ENCODE peak calls at places on chromosomes 13 and 19, in eight cellular contexts. One of them, this sample, is unnamed.

GRCh38 chr13:94249512-94249911 is 230.0 kb downstream of the DCT start:
- DNase-seq in heart left ventricle: no peak
- DNase-seq in prostate gland: no peak
- DNase-seq in lower leg skin: no peak
- DNase-seq in Peyer's patch: no peak
- DNase-seq in spleen: no peak
- DNase-seq in A549: no peak
- DNase-seq in tibial nerve: no peak
- DNase-seq in this sample: no peak

GRCh38 chr13:23445794-23446193 is 12.3 kb upstream of the SACS start:
- DNase-seq in heart left ventricle: no peak
- DNase-seq in prostate gland: no peak
- DNase-seq in lower leg skin: no peak
- DNase-seq in Peyer's patch: no peak
- DNase-seq in spleen: no peak
- DNase-seq in A549: no peak
- DNase-seq in tibial nerve: no peak
- DNase-seq in this sample: no peak

GRCh38 chr13:20264271-20265018 is 32.3 kb upstream of the GJB6 start:
- DNase-seq in heart left ventricle: no peak
- DNase-seq in prostate gland: no peak
- DNase-seq in lower leg skin: no peak
- DNase-seq in Peyer's patch: no peak
- DNase-seq in spleen: no peak
- DNase-seq in A549: no peak
- DNase-seq in tibial nerve: no peak
- DNase-seq in this sample: no peak

GRCh38 chr13:97726664-97727235 is 226.7 kb upstream of the IPO5 start:
- DNase-seq in heart left ventricle: no peak
- DNase-seq in prostate gland: no peak
- DNase-seq in lower leg skin: no peak
- DNase-seq in Peyer's patch: no peak
- DNase-seq in spleen: no peak
- DNase-seq in A549: no peak
- DNase-seq in tibial nerve: peak
- DNase-seq in this sample: no peak

GRCh38 chr13:43880451-43880850 is 747 bp downstream of the LACC1 start:
- DNase-seq in heart left ventricle: no peak
- DNase-seq in prostate gland: no peak
- DNase-seq in lower leg skin: no peak
- DNase-seq in Peyer's patch: no peak
- DNase-seq in spleen: no peak
- DNase-seq in A549: no peak
- DNase-seq in tibial nerve: no peak
- DNase-seq in this sample: no peak

GRCh38 chr13:113145496-113145895 is 13.0 kb upstream of the PROZ start:
- DNase-seq in heart left ventricle: no peak
- DNase-seq in prostate gland: no peak
- DNase-seq in lower leg skin: no peak
- DNase-seq in Peyer's patch: no peak
- DNase-seq in spleen: no peak
- DNase-seq in A549: no peak
- DNase-seq in tibial nerve: no peak
- DNase-seq in this sample: no peak

GRCh38 chr19:53424968-53425597 is 6.7 kb upstream of the ZNF761 start:
- DNase-seq in heart left ventricle: peak
- DNase-seq in prostate gland: peak
- DNase-seq in lower leg skin: peak
- DNase-seq in Peyer's patch: peak
- DNase-seq in spleen: peak
- DNase-seq in A549: no peak
- DNase-seq in tibial nerve: peak
- DNase-seq in this sample: no peak

GRCh38 chr13:99346328-99347070 is 39.3 kb upstream of the GPR183 start:
- DNase-seq in heart left ventricle: no peak
- DNase-seq in prostate gland: no peak
- DNase-seq in lower leg skin: no peak
- DNase-seq in Peyer's patch: no peak
- DNase-seq in spleen: no peak
- DNase-seq in A549: no peak
- DNase-seq in tibial nerve: no peak
- DNase-seq in this sample: no peak

DNA sequence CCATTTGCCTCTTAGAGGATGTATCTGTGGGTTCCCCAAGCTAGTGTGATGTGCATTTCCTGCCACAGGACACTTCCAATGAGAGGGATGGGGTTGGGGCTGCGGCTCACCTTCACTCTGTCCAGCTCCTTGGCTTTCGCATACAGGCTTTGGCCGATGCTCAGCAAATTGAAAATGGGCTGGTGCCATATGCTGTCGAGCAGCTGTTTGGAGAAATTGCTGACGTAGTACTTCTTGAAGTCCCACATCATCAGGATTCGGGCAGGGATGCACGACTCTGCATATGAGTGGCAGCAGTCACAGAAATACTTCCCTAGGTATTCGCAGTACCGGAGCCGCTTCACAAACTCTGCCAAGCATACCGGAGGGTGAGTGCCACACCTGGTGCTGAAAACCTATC is 37.0 kb downstream of the RUBCNL start:
- DNase-seq in heart left ventricle: no peak
- DNase-seq in prostate gland: no peak
- DNase-seq in lower leg skin: no peak
- DNase-seq in Peyer's patch: no peak
- DNase-seq in spleen: no peak
- DNase-seq in A549: no peak
- DNase-seq in tibial nerve: no peak
- DNase-seq in this sample: no peak
- TF ChIP-seq POLR2A in heart left ventricle: no peak
- TF ChIP-seq POLR2A in prostate gland: no peak
- TF ChIP-seq POLR2A in lower leg skin: no peak
- TF ChIP-seq POLR2A in Peyer's patch: no peak
- TF ChIP-seq POLR2A in spleen: no peak
- TF ChIP-seq POLR2A in A549: no peak
- TF ChIP-seq POLR2A in tibial nerve: no peak
- TF ChIP-seq POLR2A in this sample: no peak

DNA sequence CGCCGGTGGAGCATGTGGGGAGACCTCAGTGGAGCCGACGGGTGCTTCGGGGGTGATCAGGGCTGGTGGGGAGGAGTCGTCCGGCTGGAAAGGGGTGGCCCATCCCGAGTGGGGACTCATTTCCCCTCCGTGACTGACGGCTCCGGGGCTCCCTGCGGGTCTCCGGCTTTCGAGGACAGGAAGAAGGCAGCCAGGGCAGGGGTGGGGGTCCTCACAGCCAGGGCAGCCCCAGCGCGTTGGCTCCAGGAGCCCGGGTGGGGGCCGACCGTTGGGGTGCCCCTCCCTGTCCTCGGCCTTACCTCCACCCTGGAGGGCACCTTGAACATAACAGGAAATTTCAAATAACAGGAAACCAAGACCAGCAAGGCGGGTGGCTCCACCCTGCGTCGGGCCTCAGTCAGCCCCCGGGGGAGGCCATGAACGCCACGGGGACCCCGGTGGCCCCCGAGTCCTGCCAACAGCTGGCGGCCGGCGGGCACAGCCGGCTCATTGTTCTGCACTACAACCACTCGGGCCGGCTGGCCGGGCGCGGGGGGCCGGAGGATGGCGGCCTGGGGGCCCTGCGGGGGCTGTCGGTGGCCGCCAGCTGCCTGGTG is at the start of gene S1PR4:
- DNase-seq in heart left ventricle: no peak
- DNase-seq in prostate gland: no peak
- DNase-seq in lower leg skin: no peak
- DNase-seq in Peyer's patch: peak
- DNase-seq in spleen: peak
- DNase-seq in A549: no peak
- DNase-seq in tibial nerve: no peak
- DNase-seq in this sample: peak
- TF ChIP-seq POLR2A in heart left ventricle: no peak
- TF ChIP-seq POLR2A in prostate gland: no peak
- TF ChIP-seq POLR2A in lower leg skin: no peak
- TF ChIP-seq POLR2A in Peyer's patch: peak
- TF ChIP-seq POLR2A in spleen: peak
- TF ChIP-seq POLR2A in A549: no peak
- TF ChIP-seq POLR2A in tibial nerve: no peak
- TF ChIP-seq POLR2A in this sample: peak

GRCh38 chr19:35995655-35995993 is 636 bp downstream of the SDHAF1 start:
- DNase-seq in heart left ventricle: peak
- DNase-seq in prostate gland: no peak
- DNase-seq in lower leg skin: no peak
- DNase-seq in Peyer's patch: peak
- DNase-seq in spleen: peak
- DNase-seq in A549: peak
- DNase-seq in tibial nerve: no peak
- DNase-seq in this sample: peak

GRCh38 chr19:35992902-35993765 is 1.9 kb upstream of the SDHAF1 start:
- DNase-seq in heart left ventricle: no peak
- DNase-seq in prostate gland: no peak
- DNase-seq in lower leg skin: no peak
- DNase-seq in Peyer's patch: no peak
- DNase-seq in spleen: no peak
- DNase-seq in A549: no peak
- DNase-seq in tibial nerve: no peak
- DNase-seq in this sample: no peak

GRCh38 chr19:35991731-35992450 is 3.1 kb upstream of the SDHAF1 start:
- DNase-seq in heart left ventricle: no peak
- DNase-seq in prostate gland: no peak
- DNase-seq in lower leg skin: no peak
- DNase-seq in Peyer's patch: no peak
- DNase-seq in spleen: no peak
- DNase-seq in A549: no peak
- DNase-seq in tibial nerve: no peak
- DNase-seq in this sample: no peak

GRCh38 chr19:35996777-35997176 is 1.8 kb downstream of the SDHAF1 start:
- DNase-seq in heart left ventricle: no peak
- DNase-seq in prostate gland: no peak
- DNase-seq in lower leg skin: no peak
- DNase-seq in Peyer's patch: no peak
- DNase-seq in spleen: no peak
- DNase-seq in A549: no peak
- DNase-seq in tibial nerve: no peak
- DNase-seq in this sample: no peak

GRCh38 chr19:35994868-35995654 is at the start of gene SDHAF1:
- DNase-seq in heart left ventricle: peak
- DNase-seq in prostate gland: peak
- DNase-seq in lower leg skin: peak
- DNase-seq in Peyer's patch: peak
- DNase-seq in spleen: peak
- DNase-seq in A549: peak
- DNase-seq in tibial nerve: peak
- DNase-seq in this sample: peak
- TF ChIP-seq POLR2A in heart left ventricle: no peak
- TF ChIP-seq POLR2A in prostate gland: peak
- TF ChIP-seq POLR2A in lower leg skin: no peak
- TF ChIP-seq POLR2A in Peyer's patch: peak
- TF ChIP-seq POLR2A in spleen: no peak
- TF ChIP-seq POLR2A in A549: peak
- TF ChIP-seq POLR2A in tibial nerve: peak
- TF ChIP-seq POLR2A in this sample: peak

GRCh38 chr19:39532233-39533002 is at the start of gene EID2B:
- DNase-seq in heart left ventricle: peak
- DNase-seq in prostate gland: peak
- DNase-seq in lower leg skin: peak
- DNase-seq in Peyer's patch: peak
- DNase-seq in spleen: peak
- DNase-seq in A549: peak
- DNase-seq in tibial nerve: peak
- DNase-seq in this sample: peak
- TF ChIP-seq POLR2A in heart left ventricle: no peak
- TF ChIP-seq POLR2A in prostate gland: peak
- TF ChIP-seq POLR2A in lower leg skin: peak
- TF ChIP-seq POLR2A in Peyer's patch: peak
- TF ChIP-seq POLR2A in spleen: no peak
- TF ChIP-seq POLR2A in A549: peak
- TF ChIP-seq POLR2A in tibial nerve: peak
- TF ChIP-seq POLR2A in this sample: peak

This sample was measured in GM12892.